ENCODE peak calls at places on chromosomes 11 and 22, in ten cellular contexts. Z, Q, U, H, J, K, V, N, F and W are unnamed samples.

GRCh38 chr11:1231396-1232327 is 8.8 kb downstream of the MUC5B start:
- DNase-seq in Z (no peak), Q (no peak), U (peak; percentile 26), H (no peak), J (no peak), K (no peak), V (no peak), N (no peak), F (no peak), W (no peak)

GRCh38 chr22:47202819-47203553 is 440.5 kb downstream of the TBC1D22A start:
- DNase-seq in Z (no peak), Q (no peak), U (no peak), H (no peak), J (no peak), K (no peak), V (no peak), N (no peak), F (no peak), W (no peak)

GRCh38 chr11:117328414-117329010 is 858 bp downstream of the CEP164 start:
- DNase-seq in Z (peak; percentile 23), Q (no peak), U (no peak), H (peak; percentile 74), J (peak; percentile 42), K (no peak), V (peak; percentile 67), N (no peak), F (no peak), W (peak; percentile 75)

GRCh38 chr22:20885557-20886323 is 26.9 kb downstream of the SNAP29 start:
- DNase-seq in Z (peak; percentile 37), Q (peak; percentile 47), U (peak; percentile 85), H (peak; percentile 90), J (peak; percentile 82), K (peak; percentile 45), V (peak; percentile 92), N (peak; percentile 37), F (peak; percentile 68), W (peak; percentile 89)

GRCh38 chr22:35330258-35330861 is 30.7 kb downstream of the TOM1 start:
- DNase-seq in Z (peak; percentile 66), Q (no peak), U (peak; percentile 91), H (peak; percentile 74), J (peak; percentile 56), K (no peak), V (peak; percentile 97), N (peak; percentile 86), F (no peak), W (peak; percentile 94)

GRCh38 chr22:39362271-39362670 is 12.5 kb downstream of the SYNGR1 start:
- DNase-seq in Z (no peak), Q (no peak), U (no peak), H (no peak), J (no peak), K (no peak), V (no peak), N (no peak), F (no peak), W (no peak)

GRCh38 chr22:42079319-42080251 is at the start of gene SMDT1:
- DNase-seq in Z (peak; percentile 99), Q (peak; percentile 94), U (peak; percentile 100), H (peak; percentile 99), J (peak; percentile 99), K (peak; percentile 96), V (peak; percentile 99), N (peak; percentile 100), F (peak; percentile 96), W (peak; percentile 99)

GRCh38 chr11:30826911-30827310 is 240.8 kb upstream of the MPPED2 start:
- DNase-seq in Z (no peak), Q (no peak), U (no peak), H (no peak), J (no peak), K (no peak), V (no peak), N (no peak), F (no peak), W (no peak)

GRCh38 chr11:62444271-62444833 is 25.5 kb downstream of the SCGB1A1 start:
- DNase-seq in Z (peak; percentile 29), Q (no peak), U (peak; percentile 78), H (peak; percentile 91), J (peak; percentile 79), K (no peak), V (peak; percentile 62), N (no peak), F (peak; percentile 18), W (no peak)

GRCh38 chr22:22424210-22424800 is 84.2 kb downstream of the ZNF280B start:
- DNase-seq in Z (no peak), Q (peak; percentile 9), U (no peak), H (no peak), J (peak; percentile 95), K (no peak), V (peak; percentile 2), N (no peak), F (no peak), W (no peak)

GRCh38 chr11:15525582-15525981 is 410.9 kb downstream of the INSC start:
- DNase-seq in Z (no peak), Q (no peak), U (no peak), H (no peak), J (no peak), K (no peak), V (no peak), N (no peak), F (no peak), W (no peak)

GRCh38 chr11:114236829-114237228 is 59.4 kb upstream of the NNMT start:
- DNase-seq in Z (no peak), Q (no peak), U (no peak), H (peak; percentile 7), J (peak; percentile 32), K (no peak), V (peak; percentile 51), N (no peak), F (no peak), W (no peak)

GRCh38 chr11:118370774-118371173 is 11.4 kb downstream of the UBE4A start:
- DNase-seq in Z (no peak), Q (no peak), U (no peak), H (no peak), J (no peak), K (no peak), V (no peak), N (no peak), F (no peak), W (no peak)

GRCh38 chr11:66936326-66936725 is 21.9 kb downstream of the PC start:
- DNase-seq in Z (no peak), Q (no peak), U (no peak), H (peak; percentile 98), J (no peak), K (no peak), V (peak; percentile 93), N (no peak), F (no peak), W (peak; percentile 73)

GRCh38 chr11:118907051-118907748 is 18.5 kb downstream of the BCL9L start:
- DNase-seq in Z (peak; percentile 90), Q (peak; percentile 67), U (peak; percentile 87), H (peak; percentile 76), J (peak; percentile 87), K (peak; percentile 81), V (peak; percentile 76), N (peak; percentile 83), F (peak; percentile 78), W (peak; percentile 78)

GRCh38 chr11:111635706-111636045 is 33.4 kb downstream of the SIK2 start:
- DNase-seq in Z (no peak), Q (no peak), U (peak; percentile 48), H (peak; percentile 93), J (peak; percentile 75), K (no peak), V (peak; percentile 27), N (no peak), F (peak; percentile 37), W (no peak)

GRCh38 chr22:40040927-40041326 is 46.2 kb downstream of the FAM83F start:
- DNase-seq in Z (no peak), Q (peak; percentile 52), U (peak; percentile 49), H (peak; percentile 32), J (peak; percentile 33), K (no peak), V (no peak), N (no peak), F (no peak), W (peak; percentile 58)

GRCh38 chr11:67057410-67057757 is 737 bp downstream of the RHOD start:
- DNase-seq in Z (no peak), Q (no peak), U (peak; percentile 61), H (no peak), J (no peak), K (no peak), V (no peak), N (no peak), F (no peak), W (no peak)

GRCh38 chr11:126547691-126548090 is 192.2 kb downstream of the ST3GAL4 start:
- DNase-seq in Z (no peak), Q (no peak), U (no peak), H (no peak), J (no peak), K (no peak), V (no peak), N (no peak), F (no peak), W (no peak)

GRCh38 chr11:104402812-104403521 is 239.0 kb upstream of the PDGFD start:
- DNase-seq in Z (no peak), Q (no peak), U (no peak), H (no peak), J (no peak), K (no peak), V (no peak), N (no peak), F (no peak), W (no peak)

GRCh38 chr22:26906464-26906863 is 249.1 kb downstream of the MIAT start:
- DNase-seq in Z (no peak), Q (no peak), U (no peak), H (no peak), J (no peak), K (no peak), V (no peak), N (no peak), F (no peak), W (no peak)